ENCODE peak calls at places on chromosomes 5 and 9, in four cellular contexts. O is NCI-H2081 treated with DMSO at 0.1 percent for 48 hours, C is tibial artery, T is NCI-H1092 treated with DMSO at 0.1 percent for 48 hours. Z is an unnamed sample.
A peak's percentile ranks its signal among the peaks of the same experiment; 100 is the strongest.

GRCh38 chr5:4020386-4020785 is 424.8 kb downstream of the IRX1 start:
- DNase-seq in O (no peak), C (no peak), T (no peak), Z (no peak)

GRCh38 chr5:176629853-176630680 is at the start of the genes EIF4E1B and SNCB:
- DNase-seq in O (no peak), C (no peak), T (peak; percentile 36), Z (no peak)

GRCh38 chr9:121950441-121950840 is 142.7 kb downstream of the TTLL11 start:
- DNase-seq in O (no peak), C (no peak), T (no peak), Z (no peak)

GRCh38 chr5:147452137-147452838 is 57.6 kb downstream of the DPYSL3 start:
- DNase-seq in O (peak; percentile 14), C (peak; percentile 66), T (peak; percentile 52), Z (no peak)

GRCh38 chr5:173301695-173302545 is 26.3 kb downstream of the STC2 start:
- DNase-seq in O (no peak), C (no peak), T (no peak), Z (no peak)

GRCh38 chr5:6872441-6873160 is 159.4 kb downstream of the TENT4A start:
- DNase-seq in O (no peak), C (no peak), T (no peak), Z (no peak)

GRCh38 chr9:105341784-105342183 is 97.3 kb downstream of the SLC44A1 start:
- DNase-seq in O (no peak), C (no peak), T (no peak), Z (peak; percentile 14)

GRCh38 chr9:121736147-121736721 is 84.8 kb downstream of the DAB2IP start:
- DNase-seq in O (no peak), C (peak; percentile 92), T (no peak), Z (no peak)

GRCh38 chr9:98971168-98971914 is 27.6 kb downstream of the COL15A1 start:
- DNase-seq in O (no peak), C (peak; percentile 77), T (no peak), Z (peak; percentile 66)

GRCh38 chr9:755454-756381 is 85.8 kb upstream of the DMRT1 start:
- DNase-seq in O (no peak), C (no peak), T (no peak), Z (peak; percentile 94)

GRCh38 chr5:135437796-135438560 is 9.2 kb downstream of the DCANP1 start:
- DNase-seq in O (no peak), C (no peak), T (peak; percentile 77), Z (peak; percentile 91)

GRCh38 chr9:123599781-123600180 is 243.8 kb downstream of the CRB2 start:
- DNase-seq in O (no peak), C (no peak), T (no peak), Z (no peak)

GRCh38 chr5:81513982-81514381 is 120.0 kb upstream of the ACOT12 start:
- DNase-seq in O (no peak), C (no peak), T (no peak), Z (no peak)

GRCh38 chr9:68964102-68964541 is 49.8 kb downstream of the PRKACG start:
- DNase-seq in O (no peak), C (no peak), T (no peak), Z (no peak)

GRCh38 chr9:95107976-95108375 is 209.5 kb downstream of the FANCC start:
- DNase-seq in O (no peak), C (peak; percentile 60), T (no peak), Z (no peak)

GRCh38 chr5:166436857-166437256 is 1854.6 kb upstream of the WWC1 start:
- DNase-seq in O (no peak), C (no peak), T (no peak), Z (peak; percentile 26)

GRCh38 chr5:80399553-80400239 is 8.2 kb upstream of the ZFYVE16 start:
- DNase-seq in O (no peak), C (no peak), T (no peak), Z (peak; percentile 31)

GRCh38 chr9:135230817-135231520 is 143.5 kb downstream of the OLFM1 start:
- DNase-seq in O (no peak), C (no peak), T (no peak), Z (no peak)